ENCODE peak calls at places on chromosome 9, in four cellular contexts. Z, H, G and V are unnamed samples.
A peak's percentile ranks its signal among the peaks of the same experiment; 100 is the strongest.

GRCh38 chr9:124415852-124416484 is 726 bp upstream of the PSMB7 start:
- DNase-seq in Z (no peak), H (no peak), G (no peak), V (no peak)

GRCh38 chr9:94167055-94167346 is 82.7 kb downstream of the PTPDC1 start:
- DNase-seq in Z (peak; percentile 79), H (no peak), G (no peak), V (no peak)

GRCh38 chr9:12697719-12698118 is 4.5 kb downstream of the TYRP1 start:
- DNase-seq in Z (no peak), H (no peak), G (no peak), V (no peak)

GRCh38 chr9:89849096-89849495 is 244.3 kb downstream of the GADD45G start:
- DNase-seq in Z (no peak), H (no peak), G (no peak), V (no peak)

GRCh38 chr9:136671646-136672430 is 9.1 kb downstream of the EGFL7 start:
- DNase-seq in Z (no peak), H (no peak), G (peak; percentile 92), V (no peak)

GRCh38 chr9:131545003-131545785 is at the start of gene PRRT1B:
- DNase-seq in Z (peak; percentile 86), H (no peak), G (no peak), V (no peak)

GRCh38 chr9:36597412-36598178 is 24.9 kb downstream of the MELK start:
- DNase-seq in Z (peak; percentile 58), H (no peak), G (no peak), V (peak; percentile 18)

GRCh38 chr9:90795879-90796317 is 5.7 kb upstream of the SYK start:
- DNase-seq in Z (no peak), H (no peak), G (no peak), V (no peak)

GRCh38 chr9:1869843-1870242 is 145.3 kb upstream of the SMARCA2 start:
- DNase-seq in Z (peak; percentile 18), H (no peak), G (peak; percentile 64), V (peak; percentile 49)

GRCh38 chr9:127903557-127904475 is 4.4 kb upstream of the ST6GALNAC6 start:
- DNase-seq in Z (peak; percentile 87), H (no peak), G (peak; percentile 80), V (peak; percentile 72)

GRCh38 chr9:5832543-5833529 is at the start of gene ERMP1:
- DNase-seq in Z (peak; percentile 71), H (no peak), G (peak; percentile 96), V (peak; percentile 71)

GRCh38 chr9:129456549-129457324 is 164.2 kb downstream of the C9orf50 start:
- DNase-seq in Z (no peak), H (no peak), G (no peak), V (no peak)

GRCh38 chr9:133073264-133074000 is 11.7 kb downstream of the CEL start:
- DNase-seq in Z (no peak), H (no peak), G (no peak), V (no peak)

GRCh38 chr9:91207889-91208651 is 153.6 kb downstream of the AUH start:
- DNase-seq in Z (peak; percentile 88), H (peak; percentile 87), G (no peak), V (no peak)

GRCh38 chr9:95462419-95463121 is 54.2 kb downstream of the PTCH1 start:
- DNase-seq in Z (no peak), H (peak; percentile 94), G (no peak), V (no peak)

GRCh38 chr9:131523451-131524435 is 7.3 kb downstream of the UCK1 start:
- DNase-seq in Z (no peak), H (no peak), G (no peak), V (no peak)

GRCh38 chr9:137740311-137740710 is 121.5 kb downstream of the EHMT1 start:
- DNase-seq in Z (no peak), H (no peak), G (no peak), V (no peak)

GRCh38 chr9:116286287-116286686 is 132.7 kb downstream of the PAPPA start:
- DNase-seq in Z (no peak), H (no peak), G (peak; percentile 68), V (peak; percentile 90)

GRCh38 chr9:32395483-32396216 is 11.2 kb downstream of the ACO1 start:
- DNase-seq in Z (no peak), H (no peak), G (no peak), V (no peak)

GRCh38 chr9:71446499-71447411 is 321.6 kb downstream of the CEMIP2 start:
- DNase-seq in Z (peak; percentile 47), H (no peak), G (peak; percentile 85), V (peak; percentile 83)

GRCh38 chr9:111030492-111030891 is 7.8 kb downstream of the LPAR1 start:
- DNase-seq in Z (no peak), H (no peak), G (no peak), V (no peak)

GRCh38 chr9:107210775-107211174 is 72.3 kb upstream of the RAD23B start:
- DNase-seq in Z (no peak), H (no peak), G (no peak), V (no peak)

GRCh38 chr9:27990524-27990923 is 417.2 kb upstream of the C9orf72 start:
- DNase-seq in Z (no peak), H (peak; percentile 4), G (no peak), V (no peak)

DNA sequence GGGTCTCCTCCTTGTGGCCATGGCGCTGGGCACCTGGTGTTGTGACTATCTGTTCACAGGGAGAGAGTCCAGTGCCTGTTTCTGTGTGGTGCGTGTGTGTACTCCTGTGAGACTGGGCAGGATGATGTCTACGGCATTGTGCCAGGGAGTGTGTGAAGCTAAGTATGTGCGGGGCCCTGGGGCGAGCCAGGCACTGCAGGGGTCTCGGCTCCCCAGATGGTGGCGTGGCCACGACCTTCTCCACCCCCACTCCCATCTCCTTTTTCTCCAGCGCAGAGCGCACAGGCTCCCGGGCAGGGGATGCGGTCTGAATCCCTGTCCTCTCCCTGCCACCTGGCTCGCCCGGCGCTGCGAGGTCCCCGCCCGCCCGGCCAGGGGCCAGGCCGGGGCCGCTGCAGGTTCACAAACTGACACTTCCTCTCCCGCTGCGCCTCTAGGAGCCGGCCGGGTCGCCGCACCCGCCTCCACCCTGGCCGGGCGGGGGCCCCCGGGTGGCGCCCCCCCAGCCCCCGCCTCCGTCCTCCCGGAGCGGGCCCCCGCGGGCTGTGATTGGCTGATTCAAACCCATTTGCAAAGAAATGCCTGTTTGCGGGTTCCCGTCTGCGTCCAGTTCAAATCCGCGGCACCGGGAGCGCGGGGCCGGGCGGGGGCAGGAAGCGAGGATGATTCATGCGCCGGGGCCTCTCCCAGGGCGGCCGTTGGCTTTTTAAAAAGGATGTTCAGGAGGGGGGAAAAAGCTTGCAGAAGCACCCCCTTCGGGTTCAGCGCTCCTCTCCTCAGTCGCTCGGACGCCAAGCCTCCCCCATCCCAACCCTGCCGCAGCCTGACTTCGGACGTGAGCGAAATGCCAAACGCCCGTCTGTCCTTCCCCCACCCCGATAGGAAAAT is 790 bp downstream of the PHF19 start:
- DNase-seq in Z (peak; percentile 86), H (no peak), G (peak; percentile 85), V (peak; percentile 57)
- H3K9ac ChIP-seq in Z (peak overlapping the region; percentile 75), H (peak overlapping the region; percentile 92), G (no peak overlapping the region), V (peak overlapping the region; percentile 85)

DNA sequence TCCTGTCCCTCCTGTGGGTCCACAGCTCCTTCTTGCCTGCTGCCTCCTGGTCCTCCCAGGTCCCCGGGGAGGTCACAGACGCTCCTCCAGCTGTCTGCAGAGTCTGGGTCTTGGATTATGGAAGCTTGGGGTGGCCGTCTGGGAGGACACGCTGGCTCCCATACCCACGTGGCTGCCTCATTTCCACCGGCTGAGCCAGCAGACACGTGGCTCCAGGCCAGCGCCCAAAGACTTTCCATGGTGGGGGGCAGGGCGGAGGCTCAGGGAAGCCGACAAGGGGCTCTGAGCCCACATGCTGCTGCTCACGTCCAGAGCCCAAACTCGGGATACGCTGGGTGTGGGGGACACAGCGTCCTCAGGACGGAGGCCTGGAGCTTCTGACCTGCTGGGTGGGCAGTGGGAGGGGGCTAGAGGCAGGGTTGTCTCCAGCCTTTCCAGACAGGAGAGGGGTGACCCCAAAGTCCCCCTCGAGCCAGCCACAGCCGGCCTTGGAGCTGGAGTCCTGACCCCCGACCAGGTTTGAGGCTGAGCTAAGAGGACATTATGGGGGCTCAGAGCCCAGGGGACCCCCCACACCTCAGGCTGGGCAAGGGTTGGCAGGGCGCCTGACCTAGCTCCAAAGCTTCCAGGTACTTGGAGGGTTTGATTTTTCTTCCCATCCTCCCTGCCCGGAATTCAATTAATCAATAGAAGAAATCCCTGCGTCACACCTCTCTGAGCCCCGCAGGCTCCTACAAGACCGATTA is 24.2 kb upstream of the RNU6ATAC start:
- DNase-seq in Z (no peak), H (no peak), G (no peak), V (no peak)
- TF ChIP-seq ZNF274 in Z (no peak), H (no peak), G (no peak), V (no peak)

GRCh38 chr9:109922617-109923260 is 142.7 kb downstream of the PALM2AKAP2 start:
- DNase-seq in Z (no peak), H (no peak), G (no peak), V (no peak)
- TF ChIP-seq SUZ12 in Z (no peak), H (no peak), G (no peak), V (no peak)

GRCh38 chr9:72758944-72759343 is 193.9 kb downstream of the ALDH1A1 start:
- DNase-seq in Z (no peak), H (no peak), G (no peak), V (no peak)
- H3K9ac ChIP-seq in Z (no peak overlapping the region), H (no peak overlapping the region), G (no peak overlapping the region), V (no peak overlapping the region)

DNA sequence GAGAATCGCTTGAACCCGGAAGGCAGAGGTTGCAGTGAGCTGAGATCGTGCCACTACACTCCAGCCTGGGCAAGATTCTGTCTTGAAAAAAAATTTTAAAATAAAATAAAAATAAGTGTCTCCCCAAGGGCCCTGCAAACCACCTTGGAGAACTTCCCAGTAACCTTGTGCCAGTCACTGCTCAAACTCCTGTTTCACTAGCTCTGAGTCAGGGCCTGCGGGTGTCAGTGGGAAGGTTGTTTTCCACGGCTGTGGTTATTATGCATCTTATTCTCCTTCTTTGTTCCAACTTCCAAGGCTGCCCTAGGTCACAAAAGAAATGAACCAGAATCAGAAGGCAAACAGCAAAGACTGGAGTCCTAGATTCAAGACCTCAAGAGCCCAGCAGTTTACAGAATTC is 246.7 kb downstream of the ADAMTSL1 start:
- DNase-seq in Z (no peak), H (no peak), G (no peak), V (no peak)
- TF ChIP-seq ZNF274 in Z (no peak), H (no peak), G (no peak), V (no peak)

GRCh38 chr9:88060746-88061145 is 77.5 kb downstream of the SPATA31C2 start:
- DNase-seq in Z (no peak), H (no peak), G (no peak), V (no peak)
- TF ChIP-seq SUZ12 in Z (no peak), H (no peak), G (no peak), V (no peak)

GRCh38 chr9:134504106-134504385 is 137.6 kb upstream of the COL5A1 start:
- DNase-seq in Z (no peak), H (no peak), G (no peak), V (no peak)

GRCh38 chr9:134505032-134505431 is 136.6 kb upstream of the COL5A1 start:
- DNase-seq in Z (no peak), H (no peak), G (no peak), V (no peak)

GRCh38 chr9:134503301-134504105 is 138.1 kb upstream of the COL5A1 start:
- DNase-seq in Z (no peak), H (no peak), G (no peak), V (no peak)

GRCh38 chr9:134514503-134514902 is 127.1 kb upstream of the COL5A1 start:
- DNase-seq in Z (no peak), H (no peak), G (no peak), V (no peak)

DNA sequence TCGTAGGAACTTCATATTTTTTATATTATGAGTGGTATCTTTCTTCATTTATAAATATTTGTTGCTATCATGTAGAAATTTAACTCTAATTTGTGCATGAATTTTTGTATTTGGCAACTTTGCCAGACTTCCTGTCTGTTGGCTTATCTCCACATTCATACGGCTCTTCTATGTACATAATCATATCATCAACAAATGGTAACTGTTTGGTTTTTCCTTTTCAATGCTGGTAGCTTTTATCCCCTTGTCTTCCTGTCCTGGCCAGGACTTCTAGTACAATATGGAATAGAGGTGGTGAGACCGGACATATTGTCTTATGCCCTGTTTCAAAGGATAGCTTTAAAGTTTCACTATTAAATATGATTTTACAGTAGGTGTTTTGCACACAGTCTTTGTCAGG is 132.3 kb upstream of the COL5A1 start:
- DNase-seq in Z (no peak), H (no peak), G (no peak), V (no peak)
- H3K9ac ChIP-seq in Z (no peak overlapping the region), H (no peak overlapping the region), G (no peak overlapping the region), V (no peak overlapping the region)